ENCODE peak calls at places on chromosomes 1 and 21, in eight cellular contexts. P is adrenal gland, D is heart left ventricle, W is RWPE2, T is tibial nerve, K is body of pancreas, B is cardiac muscle cell, R is MM.1S. F is an unnamed sample. For H3K36me3 and H3K9me3, the result is how much of the 10 kb centered on the place peaks cover.

GRCh38 chr21:28624626-28625025 is 368.1 kb downstream of the LTN1 start:
- DNase-seq in P (no peak), D (no peak), W (no peak), T (no peak), K (peak), B (no peak), R (no peak), F (no peak)

GRCh38 chr21:41147096-41147978 is 20.6 kb upstream of the BACE2 start:
- DNase-seq in P (no peak), D (no peak), W (no peak), T (no peak), K (no peak), B (no peak), R (no peak), F (no peak)

GRCh38 chr1:20729155-20729931 is 3.2 kb downstream of the SH2D5 start:
- DNase-seq in P (no peak), D (no peak), W (no peak), T (no peak), K (no peak), B (no peak), R (no peak), F (no peak)

GRCh38 chr1:36083635-36084501 is at the start of gene TEKT2:
- DNase-seq in P (peak), D (no peak), W (no peak), T (no peak), K (peak), B (peak), R (no peak), F (no peak)

GRCh38 chr1:235624751-235625192 is 24.8 kb downstream of the GNG4 start:
- DNase-seq in P (peak), D (no peak), W (no peak), T (no peak), K (no peak), B (peak), R (no peak), F (no peak)

GRCh38 chr1:22711071-22711470 is 432 bp downstream of the EPHB2 start:
- DNase-seq in P (no peak), D (no peak), W (no peak), T (no peak), K (no peak), B (peak), R (no peak), F (no peak)

GRCh38 chr1:178282949-178283367 is 189.1 kb downstream of the RASAL2 start:
- DNase-seq in P (no peak), D (no peak), W (no peak), T (no peak), K (no peak), B (peak), R (no peak), F (no peak)

GRCh38 chr1:45574105-45574626 is 9.7 kb upstream of the NASP start:
- DNase-seq in P (no peak), D (no peak), W (no peak), T (no peak), K (no peak), B (no peak), R (no peak), F (no peak)

GRCh38 chr1:218558411-218558810 is 213.3 kb downstream of the TGFB2 start:
- DNase-seq in P (no peak), D (no peak), W (no peak), T (no peak), K (no peak), B (no peak), R (no peak), F (no peak)

GRCh38 chr1:38568061-38568857 is 291.3 kb downstream of the RRAGC start:
- DNase-seq in P (no peak), D (no peak), W (no peak), T (no peak), K (no peak), B (no peak), R (no peak), F (no peak)

GRCh38 chr1:213761845-213762407 is 225.8 kb upstream of the PROX1 start:
- DNase-seq in P (no peak), D (no peak), W (no peak), T (no peak), K (no peak), B (peak), R (no peak), F (no peak)

GRCh38 chr1:47809301-47810084 is 187.7 kb downstream of the TRABD2B start:
- DNase-seq in P (no peak), D (no peak), W (no peak), T (no peak), K (no peak), B (no peak), R (no peak), F (no peak)

GRCh38 chr1:67978988-67979516 is 71.4 kb downstream of the DIRAS3 start:
- DNase-seq in P (no peak), D (no peak), W (no peak), T (no peak), K (no peak), B (peak), R (no peak), F (no peak)

GRCh38 chr1:158679289-158679688 is 7.2 kb downstream of the SPTA1 start:
- DNase-seq in P (no peak), D (no peak), W (no peak), T (no peak), K (no peak), B (no peak), R (peak), F (no peak)

GRCh38 chr1:53349968-53350852 is 22.3 kb upstream of the LRP8 start:
- DNase-seq in P (no peak), D (peak), W (peak), T (no peak), K (no peak), B (no peak), R (no peak), F (no peak)

GRCh38 chr21:44306926-44307687 is 7.3 kb downstream of the PFKL start:
- DNase-seq in P (no peak), D (no peak), W (no peak), T (no peak), K (no peak), B (no peak), R (no peak), F (no peak)

GRCh38 chr1:183569141-183569540 is 21.1 kb downstream of the NCF2 start:
- DNase-seq in P (peak), D (no peak), W (no peak), T (no peak), K (no peak), B (no peak), R (no peak), F (no peak)

GRCh38 chr1:169933999-169934725 is 40.5 kb upstream of the SCYL3 start:
- DNase-seq in P (no peak), D (no peak), W (no peak), T (no peak), K (no peak), B (peak), R (no peak), F (no peak)

GRCh38 chr1:29579821-29580425 is 343.6 kb downstream of the PTPRU start:
- DNase-seq in P (no peak), D (no peak), W (no peak), T (no peak), K (no peak), B (peak), R (no peak), F (no peak)

GRCh38 chr1:200336111-200336845 is 73.6 kb downstream of the ZNF281 start:
- DNase-seq in P (no peak), D (no peak), W (no peak), T (no peak), K (no peak), B (peak), R (no peak), F (no peak)

GRCh38 chr1:229271448-229272120 is 673 bp downstream of the RAB4A start:
- DNase-seq in P (peak), D (no peak), W (no peak), T (no peak), K (peak), B (peak), R (peak), F (no peak)

GRCh38 chr1:204931768-204932572 is 61.3 kb downstream of the NFASC start:
- DNase-seq in P (no peak), D (no peak), W (no peak), T (no peak), K (no peak), B (no peak), R (no peak), F (no peak)

GRCh38 chr21:42265229-42265812 is 46.4 kb downstream of the ABCG1 start:
- DNase-seq in P (no peak), D (no peak), W (no peak), T (no peak), K (no peak), B (no peak), R (no peak), F (no peak)

GRCh38 chr1:76186617-76187016 is 112.1 kb downstream of the ST6GALNAC3 start:
- DNase-seq in P (no peak), D (no peak), W (no peak), T (no peak), K (no peak), B (no peak), R (no peak), F (no peak)

GRCh38 chr1:94920061-94920460 is 6.8 kb downstream of the CNN3 start:
- DNase-seq in P (no peak), D (no peak), W (no peak), T (no peak), K (no peak), B (no peak), R (no peak), F (no peak)

GRCh38 chr1:45677751-45678245 is 8.5 kb downstream of the GPBP1L1 start:
- DNase-seq in P (no peak), D (no peak), W (no peak), T (no peak), K (no peak), B (no peak), R (no peak), F (no peak)

GRCh38 chr1:231549733-231550447 is 21.4 kb downstream of the TSNAX start:
- DNase-seq in P (no peak), D (no peak), W (no peak), T (no peak), K (no peak), B (no peak), R (no peak), F (no peak)

GRCh38 chr1:21742578-21742977 is 40.4 kb downstream of the USP48 start:
- DNase-seq in P (no peak), D (no peak), W (no peak), T (no peak), K (no peak), B (no peak), R (no peak), F (no peak)

DNA sequence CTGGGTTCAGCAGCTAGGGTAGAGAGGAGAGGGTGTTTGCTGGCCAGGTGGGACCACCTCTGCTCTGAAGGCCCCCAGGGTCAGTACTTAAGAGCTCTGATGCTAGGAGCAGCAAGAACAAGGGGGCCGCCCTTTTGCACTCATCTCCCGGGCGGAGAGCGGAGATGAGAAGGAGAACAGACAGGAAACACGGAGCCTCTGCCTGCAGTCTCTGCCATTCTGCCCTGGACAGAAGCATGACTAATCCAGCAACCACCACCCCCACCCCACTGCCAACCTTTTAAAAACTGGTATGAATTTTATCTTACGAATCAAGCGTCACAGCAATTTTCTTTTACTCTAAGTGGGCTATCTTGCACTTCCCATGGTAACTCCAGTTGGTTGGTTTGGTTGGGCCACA is 34.5 kb downstream of the PARP1 start:
- DNase-seq in P (no peak), D (no peak), W (no peak), T (no peak), K (no peak), B (no peak), R (no peak), F (no peak)
- H3K36me3 ChIP-seq in P (half or more), D (half or more), W (under half), T (under half), K (under half), B (half or more), R (half or more), F (under half)

DNA sequence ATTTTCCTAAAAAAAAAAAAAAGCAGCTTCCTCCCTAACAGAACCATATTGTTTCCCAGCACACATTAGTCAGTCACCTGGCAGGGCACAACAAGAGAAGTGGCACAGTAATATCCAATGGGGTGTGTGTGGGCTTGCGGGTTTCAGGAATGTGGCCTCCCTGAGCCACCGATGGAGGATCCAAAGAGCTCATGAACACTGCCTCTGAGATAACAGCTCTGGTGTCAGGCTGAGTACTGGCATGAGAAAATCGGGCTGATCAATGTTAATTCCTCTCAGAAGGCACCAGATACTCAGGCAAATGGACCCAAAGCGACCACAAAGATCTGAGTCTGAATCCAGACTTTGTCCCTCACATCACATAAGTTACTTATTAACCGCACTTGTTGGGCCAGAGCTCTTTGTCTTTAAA is 2.2 kb upstream of the LYPD8 start:
- DNase-seq in P (no peak), D (no peak), W (no peak), T (no peak), K (peak), B (no peak), R (no peak), F (no peak)
- H3K9me3 ChIP-seq in P (under half), D (under half), W (under half), T (under half), K (under half), B (under half), R (under half), F (under half)

DNA sequence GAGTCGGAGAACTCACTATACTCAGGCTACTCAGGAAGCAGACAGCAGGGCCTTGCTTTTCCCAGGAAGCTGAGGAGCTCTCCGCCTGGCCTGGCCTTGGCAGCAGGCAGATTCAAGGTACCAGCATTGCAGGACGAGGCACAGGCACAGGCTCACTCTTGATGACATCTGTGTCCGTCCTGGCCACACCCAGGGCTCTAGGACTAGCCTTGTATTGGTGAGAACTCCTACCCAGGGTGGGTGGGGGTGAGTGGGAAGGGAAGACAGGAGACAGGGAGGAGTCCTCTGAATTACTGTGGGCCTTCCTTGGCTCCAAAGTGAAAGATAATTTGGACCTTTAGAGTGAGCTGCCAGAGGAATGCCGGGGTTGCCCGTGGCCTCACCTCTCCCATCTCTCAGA is 32.0 kb upstream of the ARTN start:
- DNase-seq in P (peak), D (no peak), W (no peak), T (no peak), K (no peak), B (no peak), R (no peak), F (no peak)
- H3K36me3 ChIP-seq in P (under half), D (under half), W (under half), T (under half), K (under half), B (under half), R (under half), F (under half)

DNA sequence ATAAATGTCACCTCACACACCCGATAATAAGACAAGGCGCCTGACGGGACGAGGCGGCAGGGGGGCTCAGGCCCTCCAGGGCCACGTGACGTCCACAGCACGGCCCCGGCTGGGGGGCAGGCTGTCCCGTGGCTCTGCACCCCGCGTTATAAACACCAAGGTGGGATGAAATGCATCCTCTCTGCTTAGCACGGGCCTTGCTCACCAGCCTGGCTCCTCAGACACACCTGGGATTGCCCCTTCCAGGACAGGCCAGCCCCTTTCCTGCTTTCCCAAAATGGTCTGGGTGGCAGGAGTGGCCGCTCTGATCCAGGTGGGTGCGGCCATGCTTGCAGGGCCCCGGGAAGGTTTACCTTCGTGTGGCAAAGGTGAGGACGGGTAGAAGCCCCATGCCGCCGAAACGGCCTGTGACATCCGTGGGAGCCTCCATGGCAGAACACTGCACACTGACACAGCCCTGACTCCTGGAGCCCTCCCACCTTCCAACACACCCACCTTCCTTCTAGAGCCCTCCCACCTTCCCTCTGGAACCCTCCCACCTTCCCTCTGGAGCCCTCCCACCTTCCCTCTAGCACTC is 35.9 kb downstream of the SLC19A1 start:
- DNase-seq in P (no peak), D (no peak), W (peak), T (no peak), K (peak), B (no peak), R (no peak), F (no peak)
- H3K9me3 ChIP-seq in P (under half), D (under half), W (under half), T (under half), K (under half), B (under half), R (under half), F (under half)

GRCh38 chr1:119919241-119919640 is 22.9 kb upstream of the ADAM30 start:
- DNase-seq in P (no peak), D (no peak), W (no peak), T (no peak), K (no peak), B (no peak), R (no peak), F (no peak)

GRCh38 chr1:119915517-119915916 is 19.2 kb upstream of the ADAM30 start:
- DNase-seq in P (no peak), D (no peak), W (no peak), T (no peak), K (no peak), B (no peak), R (no peak), F (no peak)

GRCh38 chr1:119917304-119918055 is 21.2 kb upstream of the ADAM30 start:
- DNase-seq in P (no peak), D (no peak), W (no peak), T (no peak), K (no peak), B (no peak), R (no peak), F (no peak)

GRCh38 chr1:119918301-119918700 is 22.0 kb upstream of the ADAM30 start:
- DNase-seq in P (no peak), D (no peak), W (no peak), T (no peak), K (no peak), B (no peak), R (no peak), F (no peak)

GRCh38 chr1:119920104-119920968 is 24.0 kb upstream of the ADAM30 start:
- DNase-seq in P (no peak), D (no peak), W (no peak), T (no peak), K (no peak), B (no peak), R (no peak), F (no peak)
- H3K36me3 ChIP-seq in P (half or more), D (half or more), W (half or more), T (under half), K (under half), B (half or more), R (under half), F (under half)

GRCh38 chr1:4315202-4315601 is 339.2 kb upstream of the AJAP1 start:
- DNase-seq in P (no peak), D (no peak), W (no peak), T (no peak), K (no peak), B (no peak), R (no peak), F (no peak)

GRCh38 chr1:4318720-4319119 is 335.7 kb upstream of the AJAP1 start:
- DNase-seq in P (no peak), D (no peak), W (no peak), T (no peak), K (no peak), B (no peak), R (no peak), F (no peak)

GRCh38 chr1:4312024-4312423 is 342.4 kb upstream of the AJAP1 start:
- DNase-seq in P (no peak), D (no peak), W (no peak), T (no peak), K (no peak), B (no peak), R (no peak), F (no peak)

DNA sequence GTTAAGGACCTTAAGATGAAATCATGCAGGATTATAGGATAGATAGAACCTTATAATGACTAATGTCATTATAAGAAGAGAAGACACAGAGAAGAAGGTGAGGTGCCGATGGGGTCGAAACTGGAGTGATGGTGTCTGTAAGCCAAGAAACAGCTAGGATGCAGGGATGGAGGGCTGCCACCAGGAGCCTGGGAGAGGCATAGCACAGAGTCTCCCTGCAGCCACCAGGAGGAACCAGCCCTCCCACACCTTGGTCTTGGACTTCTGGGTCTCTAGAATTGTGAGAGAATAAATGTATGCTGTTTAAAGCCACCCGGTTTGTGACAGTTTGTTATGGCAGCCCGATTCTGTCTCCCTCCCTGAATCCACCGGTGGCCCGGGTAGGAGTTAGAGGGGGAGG is 337.2 kb upstream of the AJAP1 start:
- DNase-seq in P (no peak), D (no peak), W (no peak), T (no peak), K (no peak), B (no peak), R (no peak), F (no peak)
- H3K9me3 ChIP-seq in P (under half), D (under half), W (under half), T (under half), K (under half), B (under half), R (under half), F (under half)

GRCh38 chr1:160221089-160221488 is 15.9 kb downstream of the PEA15 start:
- DNase-seq in P (no peak), D (no peak), W (no peak), T (no peak), K (no peak), B (no peak), R (no peak), F (no peak)
- H3K36me3 ChIP-seq in P (half or more), D (half or more), W (half or more), T (under half), K (under half), B (half or more), R (under half), F (under half)

GRCh38 chr1:228238007-228238406 is 30.2 kb downstream of the OBSCN start:
- DNase-seq in P (no peak), D (no peak), W (no peak), T (no peak), K (no peak), B (no peak), R (no peak), F (no peak)

GRCh38 chr1:228236744-228237143 is 28.9 kb downstream of the OBSCN start:
- DNase-seq in P (peak), D (no peak), W (no peak), T (no peak), K (peak), B (peak), R (no peak), F (no peak)

GRCh38 chr1:228241259-228241658 is 33.4 kb downstream of the OBSCN start:
- DNase-seq in P (no peak), D (no peak), W (no peak), T (no peak), K (no peak), B (no peak), R (no peak), F (no peak)

GRCh38 chr1:228240411-228241240 is 32.8 kb downstream of the OBSCN start:
- DNase-seq in P (no peak), D (no peak), W (no peak), T (no peak), K (no peak), B (no peak), R (no peak), F (no peak)

GRCh38 chr1:228238461-228238860 is 30.6 kb downstream of the OBSCN start:
- DNase-seq in P (no peak), D (no peak), W (no peak), T (no peak), K (no peak), B (no peak), R (no peak), F (no peak)
- H3K9me3 ChIP-seq in P (under half), D (under half), W (under half), T (under half), K (under half), B (under half), R (under half), F (under half)

F was measured in Caco-2.